ENCODE peak calls at places on chromosomes 4 and X, in four cellular contexts. M is A549, J is K562, V is WTC11. L is an unnamed sample.

GRCh38 chr4:7374571-7374970 is 60.2 kb downstream of the PSAPL1 start:
- DNase-seq in M (no peak), J (no peak), V (no peak), L (no peak)

GRCh38 chr4:121199742-121200561 is 35.8 kb upstream of the TNIP3 start:
- DNase-seq in M (no peak), J (no peak), V (no peak), L (no peak)

GRCh38 chrX:42615161-42615563 is 162.8 kb downstream of the PPP1R2C start:
- DNase-seq in M (peak; percentile 17), J (no peak), V (peak; percentile 36), L (no peak)

GRCh38 chr4:139018971-139019758 is 3.6 kb downstream of the NOCT start:
- DNase-seq in M (no peak), J (no peak), V (no peak), L (no peak)

GRCh38 chr4:111994392-111994791 is 150.9 kb upstream of the FAM241A start:
- DNase-seq in M (no peak), J (no peak), V (no peak), L (no peak)

GRCh38 chr4:152870605-152871004 is 65.5 kb upstream of the FHDC1 start:
- DNase-seq in M (no peak), J (no peak), V (no peak), L (no peak)

GRCh38 chr4:19987746-19988145 is 264.0 kb upstream of the SLIT2 start:
- DNase-seq in M (no peak), J (no peak), V (no peak), L (no peak)

GRCh38 chr4:33063238-33063637 is 2343.1 kb downstream of the PCDH7 start:
- DNase-seq in M (no peak), J (no peak), V (no peak), L (no peak)

GRCh38 chr4:10180927-10181744 is 64.5 kb upstream of the WDR1 start:
- DNase-seq in M (no peak), J (peak; percentile 96), V (no peak), L (no peak)

GRCh38 chr4:182842991-182843390 is 74.2 kb downstream of the DCTD start:
- DNase-seq in M (no peak), J (no peak), V (no peak), L (no peak)
- TF ChIP-seq HMGXB4 in M (no peak), J (no peak), V (no peak), L (no peak)

GRCh38 chr4:53635697-53636483 is 44.6 kb upstream of the LNX1 start:
- DNase-seq in M (no peak), J (no peak), V (no peak), L (no peak)
- TF ChIP-seq HMGXB4 in M (no peak), J (no peak), V (no peak), L (no peak)

GRCh38 chrX:31838617-31839016 is 766.8 kb upstream of the FTHL17 start:
- DNase-seq in M (no peak), J (no peak), V (no peak), L (no peak)

GRCh38 chrX:31832263-31832662 is 760.4 kb upstream of the FTHL17 start:
- DNase-seq in M (no peak), J (no peak), V (no peak), L (no peak)

GRCh38 chrX:31837445-31837844 is 765.6 kb upstream of the FTHL17 start:
- DNase-seq in M (no peak), J (peak; percentile 21), V (no peak), L (no peak)

DNA sequence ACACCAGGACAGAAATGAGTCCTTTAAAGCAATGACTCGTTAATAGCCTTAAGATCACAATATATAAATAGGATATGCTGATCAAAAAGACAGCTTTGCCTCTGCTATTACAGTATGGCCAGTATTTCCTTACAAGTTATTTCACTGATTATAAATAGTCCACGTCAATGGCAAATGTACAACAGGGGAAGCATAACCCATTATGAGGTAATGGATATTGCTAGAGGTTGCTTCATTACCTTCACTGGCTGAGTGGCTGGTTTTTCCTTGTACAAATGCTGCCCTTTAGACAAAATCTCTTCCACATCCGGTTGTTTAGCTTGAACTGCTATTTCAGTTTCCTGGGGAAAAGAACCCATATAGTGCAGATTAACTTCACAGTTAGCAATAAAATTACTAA is 764.6 kb upstream of the FTHL17 start:
- DNase-seq in M (no peak), J (no peak), V (no peak), L (no peak)
- TF ChIP-seq HMGXB4 in M (no peak), J (no peak), V (no peak), L (no peak)

GRCh38 chr4:47533689-47534347 is 48.7 kb downstream of the ATP10D start:
- DNase-seq in M (no peak), J (no peak), V (no peak), L (no peak)

GRCh38 chr4:47532658-47533057 is 47.6 kb downstream of the ATP10D start:
- DNase-seq in M (no peak), J (no peak), V (no peak), L (no peak)

GRCh38 chr4:47531954-47532321 is 46.9 kb downstream of the ATP10D start:
- DNase-seq in M (no peak), J (no peak), V (no peak), L (no peak)

GRCh38 chr4:47530801-47531200 is 45.7 kb downstream of the ATP10D start:
- DNase-seq in M (no peak), J (no peak), V (no peak), L (no peak)

GRCh38 chr4:47531241-47531953 is 46.3 kb downstream of the ATP10D start:
- DNase-seq in M (peak; percentile 24), J (no peak), V (no peak), L (peak; percentile 16)
- TF ChIP-seq HMGXB4 in M (no peak), J (no peak), V (no peak), L (no peak)

GRCh38 chrX:53316860-53317237 is 35.5 kb upstream of the IQSEC2 start:
- DNase-seq in M (no peak), J (no peak), V (no peak), L (no peak)

GRCh38 chrX:53319614-53320542 is 38.5 kb upstream of the IQSEC2 start:
- DNase-seq in M (no peak), J (no peak), V (no peak), L (no peak)

GRCh38 chrX:53318766-53319353 is 37.5 kb upstream of the IQSEC2 start:
- DNase-seq in M (no peak), J (no peak), V (no peak), L (no peak)

GRCh38 chrX:53316121-53316859 is 34.9 kb upstream of the IQSEC2 start:
- DNase-seq in M (no peak), J (peak; percentile 46), V (no peak), L (no peak)

GRCh38 chrX:53317365-53318069 is 36.1 kb upstream of the IQSEC2 start:
- DNase-seq in M (peak; percentile 48), J (peak; percentile 78), V (peak; percentile 77), L (peak; percentile 13)
- TF ChIP-seq HMGXB4 in M (no peak), J (no peak), V (no peak), L (no peak)

GRCh38 chr4:145545538-145546224 is 64.0 kb downstream of the SMAD1 start:
- DNase-seq in M (peak; percentile 55), J (no peak), V (no peak), L (no peak)
- TF ChIP-seq HMGXB4 in M (no peak), J (no peak), V (no peak), L (no peak)

DNA sequence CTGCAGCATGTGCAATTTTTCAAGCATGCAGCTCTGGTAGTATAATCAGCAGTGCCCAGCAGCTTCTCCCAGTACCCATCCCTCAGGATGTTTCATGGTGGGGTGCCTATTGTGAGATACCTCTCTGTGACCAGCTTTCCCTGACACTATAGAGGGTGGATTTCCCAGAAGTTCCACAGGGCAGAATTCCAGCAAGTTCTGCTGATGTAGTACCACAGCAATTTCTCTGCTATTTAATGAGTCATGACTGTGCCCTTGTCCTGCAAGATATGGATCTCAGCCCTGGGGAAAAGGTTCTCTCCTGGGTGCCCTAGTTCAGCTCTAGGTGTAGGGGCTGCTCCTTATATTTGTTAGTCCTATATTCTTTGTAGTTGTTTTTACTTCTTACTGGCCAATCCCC is 174.8 kb downstream of the ENOX2 start:
- DNase-seq in M (no peak), J (no peak), V (no peak), L (no peak)
- TF ChIP-seq HMGXB4 in M (no peak), J (no peak), V (no peak), L (no peak)

GRCh38 chr4:44194365-44194764 is 254.2 kb downstream of the KCTD8 start:
- DNase-seq in M (no peak), J (no peak), V (no peak), L (no peak)

DNA sequence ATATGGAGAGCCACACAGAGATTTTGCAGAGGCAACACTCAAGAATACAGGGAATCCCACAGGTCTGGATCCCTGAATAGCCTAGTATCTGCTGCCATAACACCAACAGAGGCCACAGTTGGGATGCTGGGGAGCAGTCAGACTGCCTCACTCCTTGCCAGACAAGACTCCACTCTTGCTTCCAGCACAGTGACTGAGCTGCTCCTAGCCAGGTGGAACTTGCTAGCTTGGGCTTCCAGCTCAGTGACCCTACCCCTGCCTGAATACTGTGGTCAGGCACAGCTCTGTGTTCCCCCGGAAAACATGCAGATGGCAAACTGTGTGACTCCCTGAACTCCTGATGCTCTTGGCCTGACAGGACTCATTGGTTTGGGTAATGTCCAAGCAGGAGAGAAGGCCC is 251.8 kb downstream of the KCTD8 start:
- DNase-seq in M (no peak), J (no peak), V (no peak), L (no peak)
- TF ChIP-seq HMGXB4 in M (no peak), J (no peak), V (no peak), L (no peak)

DNA sequence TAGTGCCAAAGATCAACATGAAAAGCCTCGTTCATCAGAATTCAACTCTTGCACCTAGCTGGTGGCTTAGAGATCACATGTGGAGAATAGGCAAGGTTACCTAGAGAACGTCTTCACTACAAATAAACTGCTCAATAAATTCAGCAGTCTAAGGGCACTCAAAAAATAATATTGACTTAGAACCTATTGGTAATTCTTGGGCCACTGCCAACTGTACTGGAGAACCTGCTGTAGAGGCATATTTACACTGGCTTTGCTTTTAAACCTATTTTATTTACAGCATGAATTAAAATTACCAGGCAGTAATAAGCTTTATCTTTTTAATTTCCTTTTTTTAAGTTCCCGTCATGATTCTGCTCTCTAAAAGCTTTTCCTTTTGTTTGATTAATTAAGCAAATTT is 343.7 kb downstream of the PDHA2 start:
- DNase-seq in M (no peak), J (no peak), V (no peak), L (peak; percentile 2)
- TF ChIP-seq HMGXB4 in M (no peak), J (no peak), V (no peak), L (no peak)

DNA sequence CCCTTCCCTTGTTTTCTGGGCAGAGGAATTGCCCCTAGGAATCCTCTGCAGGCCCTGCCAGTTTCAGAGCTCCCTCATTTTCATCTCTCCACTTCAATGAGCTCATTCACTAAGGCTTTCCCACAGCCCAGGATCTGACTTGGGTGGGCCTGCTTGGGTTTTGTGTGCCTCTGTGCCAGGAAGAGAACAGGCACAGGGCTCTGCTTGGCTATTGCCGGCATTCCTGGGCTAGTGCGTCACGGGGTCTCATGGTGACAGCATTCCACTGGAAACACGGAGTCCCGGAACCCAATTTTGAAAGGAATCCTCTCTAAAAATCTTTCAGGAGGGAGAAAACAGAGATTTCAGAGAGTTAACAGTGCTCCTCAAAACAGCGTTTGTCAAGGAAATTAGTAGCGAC is 150.5 kb downstream of the VCX3A start:
- DNase-seq in M (no peak), J (no peak), V (no peak), L (no peak)
- TF ChIP-seq HMGXB4 in M (no peak), J (no peak), V (no peak), L (no peak)

L was measured in HepG2.